ENCODE peak calls at places on chromosomes 16 and 17, in nine cellular contexts. One of them, this sample, is unnamed.

GRCh38 chr17:27846042-27846655 is 45.8 kb upstream of the NOS2 start:
- DNase-seq in stimulated activated CD4-positive, alpha-beta T cell treated with anti-CD3 and anti-CD28 coated beads, Interleukin-15, amount 100 ng/mL, for 1 hour: peak; percentile 2
- DNase-seq in thoracic aorta: no peak
- DNase-seq in choroid plexus epithelial cell: no peak
- DNase-seq in cardiac fibroblast: no peak
- DNase-seq in nephron progenitor cell: no peak
- DNase-seq in HFFc6: no peak
- DNase-seq in EL: no peak
- DNase-seq in naive thymus-derived CD4-positive, alpha-beta T cell: peak; percentile 30
- DNase-seq in this sample: no peak

GRCh38 chr16:56658476-56658875 is 717 bp downstream of the MT1F start:
- DNase-seq in choroid plexus epithelial cell: no peak
- DNase-seq in stimulated activated CD4-positive, alpha-beta T cell treated with anti-CD3 and anti-CD28 coated beads, Interleukin-15, amount 100 ng/mL, for 1 hour: no peak
- DNase-seq in nephron progenitor cell: no peak
- DNase-seq in thoracic aorta: no peak
- DNase-seq in EL: no peak
- DNase-seq in naive thymus-derived CD4-positive, alpha-beta T cell: no peak
- DNase-seq in cardiac fibroblast: no peak
- DNase-seq in HFFc6: no peak
- DNase-seq in this sample: no peak

GRCh38 chr16:14501331-14502255 is 128.5 kb downstream of the PARN start:
- DNase-seq in thoracic aorta: peak; percentile 77
- DNase-seq in stimulated activated CD4-positive, alpha-beta T cell treated with anti-CD3 and anti-CD28 coated beads, Interleukin-15, amount 100 ng/mL, for 1 hour: no peak
- DNase-seq in EL: peak; percentile 92
- DNase-seq in naive thymus-derived CD4-positive, alpha-beta T cell: no peak
- DNase-seq in cardiac fibroblast: peak; percentile 98
- DNase-seq in HFFc6: peak; percentile 86
- DNase-seq in nephron progenitor cell: peak; percentile 39
- DNase-seq in choroid plexus epithelial cell: peak; percentile 94
- DNase-seq in this sample: peak; percentile 91

GRCh38 chr17:78266231-78266631 is 34.8 kb downstream of the TMEM235 start:
- DNase-seq in choroid plexus epithelial cell: no peak
- DNase-seq in cardiac fibroblast: no peak
- DNase-seq in stimulated activated CD4-positive, alpha-beta T cell treated with anti-CD3 and anti-CD28 coated beads, Interleukin-15, amount 100 ng/mL, for 1 hour: no peak
- DNase-seq in naive thymus-derived CD4-positive, alpha-beta T cell: no peak
- DNase-seq in thoracic aorta: no peak
- DNase-seq in EL: no peak
- DNase-seq in HFFc6: no peak
- DNase-seq in nephron progenitor cell: no peak
- DNase-seq in this sample: no peak

GRCh38 chr17:8426094-8426720 is 9.5 kb upstream of the NDEL1 start:
- DNase-seq in nephron progenitor cell: no peak
- DNase-seq in HFFc6: no peak
- DNase-seq in choroid plexus epithelial cell: no peak
- DNase-seq in EL: no peak
- DNase-seq in stimulated activated CD4-positive, alpha-beta T cell treated with anti-CD3 and anti-CD28 coated beads, Interleukin-15, amount 100 ng/mL, for 1 hour: no peak
- DNase-seq in cardiac fibroblast: no peak
- DNase-seq in thoracic aorta: no peak
- DNase-seq in naive thymus-derived CD4-positive, alpha-beta T cell: no peak
- DNase-seq in this sample: peak; percentile 7

GRCh38 chr17:65674246-65675045 is 113.0 kb upstream of the AXIN2 start:
- DNase-seq in HFFc6: no peak
- DNase-seq in naive thymus-derived CD4-positive, alpha-beta T cell: no peak
- DNase-seq in EL: no peak
- DNase-seq in choroid plexus epithelial cell: peak; percentile 64
- DNase-seq in cardiac fibroblast: peak; percentile 73
- DNase-seq in thoracic aorta: no peak
- DNase-seq in nephron progenitor cell: no peak
- DNase-seq in stimulated activated CD4-positive, alpha-beta T cell treated with anti-CD3 and anti-CD28 coated beads, Interleukin-15, amount 100 ng/mL, for 1 hour: no peak
- DNase-seq in this sample: no peak

GRCh38 chr17:64128787-64129514 is 993 bp downstream of the ERN1 start:
- DNase-seq in stimulated activated CD4-positive, alpha-beta T cell treated with anti-CD3 and anti-CD28 coated beads, Interleukin-15, amount 100 ng/mL, for 1 hour: no peak
- DNase-seq in thoracic aorta: no peak
- DNase-seq in HFFc6: peak; percentile 22
- DNase-seq in choroid plexus epithelial cell: peak; percentile 50
- DNase-seq in naive thymus-derived CD4-positive, alpha-beta T cell: no peak
- DNase-seq in nephron progenitor cell: no peak
- DNase-seq in EL: peak; percentile 59
- DNase-seq in cardiac fibroblast: peak; percentile 53
- DNase-seq in this sample: no peak

GRCh38 chr16:84546669-84547538 is 42.4 kb upstream of the MEAK7 start:
- DNase-seq in cardiac fibroblast: no peak
- DNase-seq in nephron progenitor cell: no peak
- DNase-seq in naive thymus-derived CD4-positive, alpha-beta T cell: no peak
- DNase-seq in HFFc6: no peak
- DNase-seq in stimulated activated CD4-positive, alpha-beta T cell treated with anti-CD3 and anti-CD28 coated beads, Interleukin-15, amount 100 ng/mL, for 1 hour: no peak
- DNase-seq in choroid plexus epithelial cell: no peak
- DNase-seq in thoracic aorta: no peak
- DNase-seq in EL: no peak
- DNase-seq in this sample: no peak

GRCh38 chr16:31568577-31569359 is 41.1 kb downstream of the AHSP start:
- DNase-seq in cardiac fibroblast: peak; percentile 6
- DNase-seq in HFFc6: no peak
- DNase-seq in EL: no peak
- DNase-seq in thoracic aorta: no peak
- DNase-seq in nephron progenitor cell: peak; percentile 8
- DNase-seq in naive thymus-derived CD4-positive, alpha-beta T cell: no peak
- DNase-seq in stimulated activated CD4-positive, alpha-beta T cell treated with anti-CD3 and anti-CD28 coated beads, Interleukin-15, amount 100 ng/mL, for 1 hour: no peak
- DNase-seq in choroid plexus epithelial cell: peak; percentile 3
- DNase-seq in this sample: no peak

GRCh38 chr17:34865696-34866095 is 95.6 kb downstream of the CCT6B start:
- DNase-seq in naive thymus-derived CD4-positive, alpha-beta T cell: no peak
- DNase-seq in nephron progenitor cell: no peak
- DNase-seq in stimulated activated CD4-positive, alpha-beta T cell treated with anti-CD3 and anti-CD28 coated beads, Interleukin-15, amount 100 ng/mL, for 1 hour: no peak
- DNase-seq in cardiac fibroblast: no peak
- DNase-seq in HFFc6: no peak
- DNase-seq in choroid plexus epithelial cell: no peak
- DNase-seq in EL: no peak
- DNase-seq in thoracic aorta: no peak
- DNase-seq in this sample: no peak

GRCh38 chr17:58507123-58507634 is 7.3 kb downstream of the MTMR4 start:
- DNase-seq in nephron progenitor cell: no peak
- DNase-seq in choroid plexus epithelial cell: peak; percentile 84
- DNase-seq in naive thymus-derived CD4-positive, alpha-beta T cell: no peak
- DNase-seq in EL: peak; percentile 19
- DNase-seq in stimulated activated CD4-positive, alpha-beta T cell treated with anti-CD3 and anti-CD28 coated beads, Interleukin-15, amount 100 ng/mL, for 1 hour: no peak
- DNase-seq in HFFc6: no peak
- DNase-seq in thoracic aorta: no peak
- DNase-seq in cardiac fibroblast: peak; percentile 29
- DNase-seq in this sample: no peak

GRCh38 chr17:67152824-67153223 is 92.2 kb downstream of the HELZ start:
- DNase-seq in nephron progenitor cell: no peak
- DNase-seq in choroid plexus epithelial cell: no peak
- DNase-seq in thoracic aorta: no peak
- DNase-seq in EL: no peak
- DNase-seq in naive thymus-derived CD4-positive, alpha-beta T cell: no peak
- DNase-seq in cardiac fibroblast: no peak
- DNase-seq in stimulated activated CD4-positive, alpha-beta T cell treated with anti-CD3 and anti-CD28 coated beads, Interleukin-15, amount 100 ng/mL, for 1 hour: no peak
- DNase-seq in HFFc6: no peak
- DNase-seq in this sample: no peak

GRCh38 chr17:75271955-75272847 is 1.2 kb upstream of the MIF4GD start:
- DNase-seq in EL: peak; percentile 63
- DNase-seq in cardiac fibroblast: no peak
- DNase-seq in thoracic aorta: no peak
- DNase-seq in stimulated activated CD4-positive, alpha-beta T cell treated with anti-CD3 and anti-CD28 coated beads, Interleukin-15, amount 100 ng/mL, for 1 hour: no peak
- DNase-seq in nephron progenitor cell: no peak
- DNase-seq in choroid plexus epithelial cell: no peak
- DNase-seq in HFFc6: peak; percentile 68
- DNase-seq in naive thymus-derived CD4-positive, alpha-beta T cell: no peak
- DNase-seq in this sample: no peak

GRCh38 chr17:8935194-8935593 is 30.3 kb downstream of the PIK3R5 start:
- DNase-seq in EL: peak; percentile 15
- DNase-seq in nephron progenitor cell: no peak
- DNase-seq in thoracic aorta: no peak
- DNase-seq in stimulated activated CD4-positive, alpha-beta T cell treated with anti-CD3 and anti-CD28 coated beads, Interleukin-15, amount 100 ng/mL, for 1 hour: no peak
- DNase-seq in cardiac fibroblast: no peak
- DNase-seq in HFFc6: no peak
- DNase-seq in naive thymus-derived CD4-positive, alpha-beta T cell: peak; percentile 68
- DNase-seq in choroid plexus epithelial cell: no peak
- DNase-seq in this sample: no peak

GRCh38 chr17:36590082-36590481 is 1.6 kb upstream of the DHRS11 start:
- DNase-seq in cardiac fibroblast: peak; percentile 83
- DNase-seq in thoracic aorta: no peak
- DNase-seq in HFFc6: no peak
- DNase-seq in naive thymus-derived CD4-positive, alpha-beta T cell: no peak
- DNase-seq in EL: no peak
- DNase-seq in nephron progenitor cell: no peak
- DNase-seq in stimulated activated CD4-positive, alpha-beta T cell treated with anti-CD3 and anti-CD28 coated beads, Interleukin-15, amount 100 ng/mL, for 1 hour: no peak
- DNase-seq in choroid plexus epithelial cell: peak; percentile 73
- DNase-seq in this sample: no peak

GRCh38 chr16:47729701-47730100 is 268.6 kb downstream of the PHKB start:
- DNase-seq in naive thymus-derived CD4-positive, alpha-beta T cell: no peak
- DNase-seq in thoracic aorta: no peak
- DNase-seq in stimulated activated CD4-positive, alpha-beta T cell treated with anti-CD3 and anti-CD28 coated beads, Interleukin-15, amount 100 ng/mL, for 1 hour: no peak
- DNase-seq in nephron progenitor cell: no peak
- DNase-seq in HFFc6: no peak
- DNase-seq in cardiac fibroblast: no peak
- DNase-seq in choroid plexus epithelial cell: no peak
- DNase-seq in EL: no peak
- DNase-seq in this sample: no peak

GRCh38 chr17:79382313-79382712 is 228.5 kb downstream of the RBFOX3 start:
- DNase-seq in EL: no peak
- DNase-seq in cardiac fibroblast: no peak
- DNase-seq in HFFc6: no peak
- DNase-seq in stimulated activated CD4-positive, alpha-beta T cell treated with anti-CD3 and anti-CD28 coated beads, Interleukin-15, amount 100 ng/mL, for 1 hour: no peak
- DNase-seq in choroid plexus epithelial cell: no peak
- DNase-seq in thoracic aorta: no peak
- DNase-seq in naive thymus-derived CD4-positive, alpha-beta T cell: no peak
- DNase-seq in nephron progenitor cell: no peak
- DNase-seq in this sample: no peak

GRCh38 chr17:7438050-7438614 is 1.2 kb upstream of the FGF11 start:
- DNase-seq in nephron progenitor cell: peak; percentile 86
- DNase-seq in thoracic aorta: no peak
- DNase-seq in choroid plexus epithelial cell: no peak
- DNase-seq in cardiac fibroblast: no peak
- DNase-seq in EL: peak; percentile 44
- DNase-seq in stimulated activated CD4-positive, alpha-beta T cell treated with anti-CD3 and anti-CD28 coated beads, Interleukin-15, amount 100 ng/mL, for 1 hour: no peak
- DNase-seq in HFFc6: no peak
- DNase-seq in naive thymus-derived CD4-positive, alpha-beta T cell: peak; percentile 83
- DNase-seq in this sample: no peak

GRCh38 chr17:60410001-60410400 is 12.3 kb upstream of the CHCT1 start:
- DNase-seq in naive thymus-derived CD4-positive, alpha-beta T cell: no peak
- DNase-seq in choroid plexus epithelial cell: no peak
- DNase-seq in nephron progenitor cell: no peak
- DNase-seq in cardiac fibroblast: no peak
- DNase-seq in thoracic aorta: no peak
- DNase-seq in EL: no peak
- DNase-seq in HFFc6: no peak
- DNase-seq in stimulated activated CD4-positive, alpha-beta T cell treated with anti-CD3 and anti-CD28 coated beads, Interleukin-15, amount 100 ng/mL, for 1 hour: no peak
- DNase-seq in this sample: no peak

GRCh38 chr17:17959520-17960361 is 12.5 kb downstream of the TOM1L2 start:
- DNase-seq in stimulated activated CD4-positive, alpha-beta T cell treated with anti-CD3 and anti-CD28 coated beads, Interleukin-15, amount 100 ng/mL, for 1 hour: no peak
- DNase-seq in HFFc6: peak; percentile 16
- DNase-seq in EL: peak; percentile 50
- DNase-seq in choroid plexus epithelial cell: peak; percentile 49
- DNase-seq in cardiac fibroblast: peak; percentile 48
- DNase-seq in nephron progenitor cell: no peak
- DNase-seq in thoracic aorta: no peak
- DNase-seq in naive thymus-derived CD4-positive, alpha-beta T cell: peak; percentile 40
- DNase-seq in this sample: peak; percentile 66

GRCh38 chr17:50945779-50946222 is 79.6 kb upstream of the TOB1 start:
- DNase-seq in EL: no peak
- DNase-seq in HFFc6: no peak
- DNase-seq in cardiac fibroblast: no peak
- DNase-seq in choroid plexus epithelial cell: no peak
- DNase-seq in naive thymus-derived CD4-positive, alpha-beta T cell: no peak
- DNase-seq in nephron progenitor cell: no peak
- DNase-seq in stimulated activated CD4-positive, alpha-beta T cell treated with anti-CD3 and anti-CD28 coated beads, Interleukin-15, amount 100 ng/mL, for 1 hour: no peak
- DNase-seq in thoracic aorta: no peak
- DNase-seq in this sample: no peak

GRCh38 chr17:81537343-81537855 is 9.2 kb downstream of the FSCN2 start:
- DNase-seq in thoracic aorta: no peak
- DNase-seq in nephron progenitor cell: peak; percentile 67
- DNase-seq in naive thymus-derived CD4-positive, alpha-beta T cell: no peak
- DNase-seq in stimulated activated CD4-positive, alpha-beta T cell treated with anti-CD3 and anti-CD28 coated beads, Interleukin-15, amount 100 ng/mL, for 1 hour: no peak
- DNase-seq in cardiac fibroblast: no peak
- DNase-seq in HFFc6: no peak
- DNase-seq in choroid plexus epithelial cell: no peak
- DNase-seq in EL: no peak
- DNase-seq in this sample: no peak

GRCh38 chr16:49094471-49094870 is 187.2 kb downstream of the CBLN1 start:
- DNase-seq in nephron progenitor cell: no peak
- DNase-seq in EL: no peak
- DNase-seq in stimulated activated CD4-positive, alpha-beta T cell treated with anti-CD3 and anti-CD28 coated beads, Interleukin-15, amount 100 ng/mL, for 1 hour: no peak
- DNase-seq in HFFc6: no peak
- DNase-seq in naive thymus-derived CD4-positive, alpha-beta T cell: no peak
- DNase-seq in cardiac fibroblast: no peak
- DNase-seq in choroid plexus epithelial cell: no peak
- DNase-seq in thoracic aorta: no peak
- DNase-seq in this sample: no peak

GRCh38 chr17:78381601-78382168 is 3.2 kb downstream of the PGS1 start:
- DNase-seq in HFFc6: no peak
- DNase-seq in thoracic aorta: no peak
- DNase-seq in choroid plexus epithelial cell: no peak
- DNase-seq in naive thymus-derived CD4-positive, alpha-beta T cell: no peak
- DNase-seq in stimulated activated CD4-positive, alpha-beta T cell treated with anti-CD3 and anti-CD28 coated beads, Interleukin-15, amount 100 ng/mL, for 1 hour: no peak
- DNase-seq in nephron progenitor cell: no peak
- DNase-seq in cardiac fibroblast: no peak
- DNase-seq in EL: no peak
- DNase-seq in this sample: no peak

GRCh38 chr17:78774956-78775571 is 7.0 kb downstream of the CYTH1 start:
- DNase-seq in cardiac fibroblast: no peak
- DNase-seq in EL: no peak
- DNase-seq in choroid plexus epithelial cell: no peak
- DNase-seq in nephron progenitor cell: no peak
- DNase-seq in HFFc6: no peak
- DNase-seq in naive thymus-derived CD4-positive, alpha-beta T cell: peak; percentile 71
- DNase-seq in thoracic aorta: no peak
- DNase-seq in stimulated activated CD4-positive, alpha-beta T cell treated with anti-CD3 and anti-CD28 coated beads, Interleukin-15, amount 100 ng/mL, for 1 hour: no peak
- DNase-seq in this sample: no peak

This sample was measured in SJCRH30.